ENCODE peak calls at places on chromosome 10, in seven cellular contexts. S is PC-3, B is cardiac muscle cell, N is HL-60, X is GM12864, R is MCF 10A, M is tibial nerve. P is an unnamed sample.

GRCh38 chr10:122124342-122124741 is 135.4 kb downstream of the TACC2 start:
- DNase-seq in S (no peak), B (no peak), N (no peak), X (no peak), R (no peak), M (no peak), P (no peak)

GRCh38 chr10:61835909-61836232 is 65.6 kb upstream of the ARID5B start:
- DNase-seq in S (no peak), B (peak), N (no peak), X (no peak), R (no peak), M (no peak), P (no peak)

GRCh38 chr10:70604106-70604505 is 1.6 kb upstream of the PRF1 start:
- DNase-seq in S (no peak), B (no peak), N (no peak), X (no peak), R (no peak), M (no peak), P (no peak)

GRCh38 chr10:102509387-102509786 is 5.6 kb downstream of the SUFU start:
- DNase-seq in S (peak), B (peak), N (peak), X (no peak), R (peak), M (no peak), P (no peak)

GRCh38 chr10:48604408-48605263 is at the start of gene ARHGAP22:
- DNase-seq in S (peak), B (peak), N (no peak), X (no peak), R (peak), M (peak), P (no peak)

GRCh38 chr10:57996536-57996935 is 271.2 kb downstream of the IPMK start:
- DNase-seq in S (no peak), B (no peak), N (no peak), X (no peak), R (no peak), M (no peak), P (no peak)

GRCh38 chr10:80126876-80127275 is 5.7 kb upstream of the PLAC9 start:
- DNase-seq in S (peak), B (no peak), N (no peak), X (no peak), R (no peak), M (no peak), P (no peak)

GRCh38 chr10:123990889-123991288 is 99.3 kb upstream of the CPXM2 start:
- DNase-seq in S (no peak), B (no peak), N (no peak), X (no peak), R (no peak), M (no peak), P (no peak)

GRCh38 chr10:3119796-3120459 is 52.6 kb downstream of the PFKP start:
- DNase-seq in S (peak), B (peak), N (no peak), X (no peak), R (peak), M (no peak), P (no peak)
- TF ChIP-seq CTCF in S (peak), B (peak), N (no peak), X (peak), R (peak), M (no peak), P (no peak)

GRCh38 chr10:86349474-86349873 is 17.1 kb downstream of the GRID1 start:
- DNase-seq in S (no peak), B (peak), N (no peak), X (no peak), R (no peak), M (no peak), P (no peak)
- TF ChIP-seq CTCF in S (peak), B (peak), N (peak), X (peak), R (no peak), M (no peak), P (no peak)

GRCh38 chr10:6406220-6407033 is 173.6 kb downstream of the PRKCQ start:
- DNase-seq in S (peak), B (peak), N (no peak), X (no peak), R (peak), M (no peak), P (no peak)
- TF ChIP-seq CTCF in S (peak), B (peak), N (no peak), X (peak), R (peak), M (no peak), P (peak)

GRCh38 chr10:131757285-131758058 is 143.3 kb upstream of the PPP2R2D start:
- DNase-seq in S (no peak), B (no peak), N (no peak), X (no peak), R (no peak), M (no peak), P (no peak)
- TF ChIP-seq CTCF in S (no peak), B (no peak), N (no peak), X (no peak), R (no peak), M (no peak), P (no peak)

P was measured in natural killer cell.